ENCODE peak calls at places on chromosomes 5 and 9, in nine cellular contexts. O is Panc1, S is H9, H is IMR-90, I is HCT116, R is sigmoid colon, N is heart left ventricle, D is heart right ventricle, K is left ventricle myocardium inferior. G is an unnamed sample.
A peak's percentile ranks its signal among the peaks of the same experiment; 100 is the strongest.

GRCh38 chr9:91814681-91815212 is 135.3 kb downstream of the ROR2 start:
- DNase-seq in D (no peak), N (no peak), R (peak; percentile 52), O (no peak), I (no peak), K (no peak), H (no peak), S (no peak), G (no peak)

GRCh38 chr5:143543358-143544255 is 140.1 kb upstream of the NR3C1 start:
- DNase-seq in H (peak; percentile 76), O (no peak), K (no peak), D (no peak), N (no peak), R (no peak), I (no peak), S (no peak), G (no peak)

GRCh38 chr5:142874537-142874936 is 104.4 kb downstream of the ARHGAP26 start:
- DNase-seq in K (peak; percentile 74), R (no peak), O (peak; percentile 39), H (no peak), I (no peak), D (peak; percentile 85), N (peak; percentile 84), S (no peak), G (no peak)

GRCh38 chr9:129320575-129321311 is 142.7 kb upstream of the IER5L start:
- DNase-seq in N (no peak), S (peak; percentile 64), R (peak; percentile 80), K (peak; percentile 65), D (peak; percentile 68), H (peak; percentile 82), I (no peak), O (no peak), G (peak; percentile 65)

GRCh38 chr5:139639619-139640431 is 8.3 kb upstream of the CXXC5 start:
- DNase-seq in K (no peak), H (peak; percentile 53), D (peak; percentile 58), S (no peak), I (no peak), R (peak; percentile 76), N (peak; percentile 62), O (no peak), G (no peak)

GRCh38 chr5:148957591-148958202 is 105.2 kb downstream of the SH3TC2 start:
- DNase-seq in K (peak; percentile 33), O (no peak), I (no peak), R (no peak), S (peak; percentile 56), N (peak; percentile 47), H (peak; percentile 43), D (no peak), G (peak; percentile 55)

GRCh38 chr5:72378636-72379289 is 58.6 kb downstream of the PTCD2 start:
- DNase-seq in R (no peak), I (no peak), O (no peak), H (peak; percentile 86), D (no peak), S (no peak), N (no peak), K (no peak), G (no peak)

GRCh38 chr5:142888469-142889085 is 118.4 kb downstream of the ARHGAP26 start:
- DNase-seq in D (no peak), H (peak; percentile 73), O (peak; percentile 27), N (no peak), I (no peak), R (no peak), S (no peak), K (no peak), G (no peak)

GRCh38 chr9:95515272-95516113 is 1.3 kb downstream of the PTCH1 start:
- DNase-seq in S (peak; percentile 60), N (peak; percentile 66), O (no peak), H (no peak), D (no peak), R (no peak), K (no peak), I (no peak), G (peak; percentile 28)

GRCh38 chr5:124238350-124238749 is 508.1 kb downstream of the ZNF608 start:
- DNase-seq in S (no peak), N (no peak), O (no peak), I (no peak), D (no peak), R (no peak), K (no peak), H (no peak), G (no peak)

GRCh38 chr5:73918791-73919221 is 292.8 kb downstream of the ARHGEF28 start:
- DNase-seq in N (no peak), H (no peak), O (no peak), R (no peak), D (no peak), S (no peak), K (no peak), I (no peak), G (no peak)

DNA sequence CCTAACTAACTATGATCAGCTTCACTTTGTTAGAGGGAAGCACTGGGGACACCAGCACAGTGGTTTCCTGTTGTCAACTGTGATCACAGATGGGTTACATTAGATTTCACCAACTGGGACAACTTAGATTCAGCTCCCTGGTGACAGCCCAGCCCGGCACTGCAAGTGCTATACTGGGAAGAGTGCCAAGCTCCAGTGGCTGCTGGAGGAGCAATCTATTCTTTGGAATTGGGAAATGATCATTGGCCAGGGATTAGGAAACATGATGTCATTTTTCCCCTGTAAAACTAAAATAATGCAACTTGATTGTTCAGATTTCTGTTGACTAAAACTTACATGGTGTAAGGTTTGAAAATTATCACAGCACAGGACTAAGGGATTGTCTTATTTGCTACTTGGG is 33.2 kb downstream of the PTGR1 start:
- DNase-seq in K (no peak), N (no peak), S (no peak), O (no peak), R (no peak), I (no peak), D (no peak), H (no peak), G (no peak)
- H3K9me3 ChIP-seq in K (peaks cover 15% of the 10 kb centered on the region), N (peaks cover 5% of the 10 kb centered on the region), S (peaks cover 10% of the 10 kb centered on the region), O (no peaks in the 10 kb centered on the region), R (peaks cover 9% of the 10 kb centered on the region), I (no peaks in the 10 kb centered on the region), D (no peaks in the 10 kb centered on the region), H (peaks cover 29% of the 10 kb centered on the region), G (no peaks in the 10 kb centered on the region)

DNA sequence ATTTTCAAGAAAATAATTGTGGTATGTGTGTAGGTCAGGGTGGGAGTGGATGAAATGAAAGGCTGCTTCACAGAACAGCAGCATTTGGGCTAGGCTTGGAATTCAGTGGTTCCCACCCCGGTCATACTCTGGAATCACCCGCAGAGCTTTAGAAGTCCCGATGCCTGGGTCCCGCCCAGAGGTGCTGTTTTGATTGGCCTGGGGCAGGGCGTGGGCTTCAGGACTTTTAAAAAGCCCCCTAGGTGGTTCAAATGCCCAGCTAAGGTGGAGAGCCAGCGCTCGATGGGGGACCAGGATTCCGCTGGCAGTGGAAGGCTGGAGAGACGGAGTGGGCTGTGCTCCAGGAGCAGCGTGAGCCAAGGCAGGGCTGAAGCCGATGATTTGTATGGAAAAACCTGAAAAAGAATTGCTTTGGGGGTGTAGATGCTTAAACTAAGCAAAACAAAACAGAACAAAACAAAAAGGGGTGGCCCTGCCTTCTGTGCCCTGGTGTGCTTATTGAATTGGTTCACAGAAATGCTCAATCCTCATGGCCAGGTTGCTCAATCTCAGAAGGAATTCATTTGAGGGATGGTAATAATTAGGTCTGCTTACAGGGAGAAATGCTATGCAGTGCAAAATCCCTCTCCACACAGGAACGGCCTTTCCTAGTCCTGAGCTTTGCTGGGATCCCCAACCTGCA is 174.2 kb upstream of the ZNF618 start:
- DNase-seq in N (no peak), O (no peak), S (no peak), K (no peak), I (no peak), R (no peak), H (no peak), D (no peak), G (no peak)
- TF ChIP-seq CTCF in N (no peak), O (no peak), S (no peak), K (no peak), I (no peak), R (no peak), H (no peak), D (no peak), G (no peak)

DNA sequence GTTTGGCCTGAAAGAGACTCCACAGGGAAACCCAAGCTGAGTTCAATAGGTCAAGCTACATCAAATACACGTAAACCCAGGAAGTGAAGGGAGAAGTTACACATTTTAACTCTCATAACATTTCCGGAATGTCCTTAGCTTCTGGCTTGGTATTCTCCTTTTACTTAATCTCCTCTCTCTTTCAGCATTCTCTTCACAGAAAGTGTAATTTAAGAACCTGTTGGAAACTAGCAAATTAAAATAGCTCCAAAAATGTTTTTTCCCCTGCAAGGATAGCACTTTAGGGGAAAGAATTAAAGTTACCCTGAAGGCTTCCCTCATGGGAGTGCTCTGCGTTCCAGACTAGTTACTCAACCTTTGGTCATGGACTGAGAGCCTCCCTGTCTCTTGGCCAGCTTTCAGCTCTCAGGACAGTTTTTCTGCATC is 292.7 kb upstream of the TARS1 start:
- DNase-seq in I (no peak), N (no peak), O (peak; percentile 77), R (peak; percentile 78), H (peak; percentile 90), D (no peak), K (peak; percentile 19), S (no peak), G (no peak)
- H3K9me3 ChIP-seq in I (no peaks in the 10 kb centered on the region), N (no peaks in the 10 kb centered on the region), O (no peaks in the 10 kb centered on the region), R (no peaks in the 10 kb centered on the region), H (no peaks in the 10 kb centered on the region), D (no peaks in the 10 kb centered on the region), K (peaks cover 11% of the 10 kb centered on the region), S (no peaks in the 10 kb centered on the region), G (no peaks in the 10 kb centered on the region)

GRCh38 chr5:15515229-15515628 is 15.2 kb downstream of the FBXL7 start:
- DNase-seq in D (no peak), H (no peak), K (no peak), R (no peak), O (no peak), S (no peak), I (no peak), N (no peak), G (no peak)
- TF ChIP-seq CTCF in D (no peak), H (no peak), K (peak; percentile 26), R (no peak), O (peak; percentile 5), S (no peak), I (no peak), N (peak; percentile 13), G (no peak)

DNA sequence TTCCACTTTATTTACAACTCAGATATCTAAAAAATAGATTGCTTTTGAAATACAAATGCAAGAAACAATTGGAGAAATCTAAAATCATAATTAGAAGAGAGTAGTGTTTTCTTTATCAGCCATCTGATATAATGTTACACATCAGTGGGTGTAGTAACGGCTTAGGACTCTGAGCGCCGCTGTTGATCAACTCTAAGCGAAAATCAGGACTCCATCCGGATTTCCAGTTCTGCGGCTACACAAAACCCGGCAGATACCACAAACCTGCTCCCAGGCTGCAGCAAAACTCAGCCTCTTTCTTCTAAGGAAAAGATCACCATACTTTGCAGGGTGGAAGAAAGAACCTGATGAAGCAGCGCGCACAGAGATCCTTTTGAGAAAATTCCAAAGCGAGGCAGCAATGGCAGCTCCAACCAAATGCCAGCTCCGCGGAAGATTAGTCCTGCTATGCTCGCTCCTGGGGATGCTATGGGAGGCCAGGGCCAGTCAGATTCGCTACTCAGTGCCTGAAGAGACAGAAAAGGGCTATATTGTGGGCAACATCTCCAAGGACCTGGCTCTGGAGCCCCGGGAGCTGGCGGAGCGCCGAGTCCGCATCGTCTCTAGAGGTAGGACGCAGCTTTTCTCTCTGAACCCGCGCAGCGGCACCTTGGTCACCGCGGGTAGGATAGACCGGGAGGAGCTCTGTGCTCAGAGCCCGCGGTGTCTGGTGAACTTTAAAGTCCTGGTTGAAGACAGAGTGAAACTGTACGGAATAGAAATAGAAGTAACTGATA is at the start of gene PCDHGA9:
- DNase-seq in K (no peak), H (peak; percentile 40), I (peak; percentile 7), N (no peak), S (no peak), D (no peak), O (no peak), R (no peak), G (no peak)
- H3K9me3 ChIP-seq in K (peaks cover 96% of the 10 kb centered on the region), H (peaks cover 51% of the 10 kb centered on the region), I (no peaks in the 10 kb centered on the region), N (peaks cover 64% of the 10 kb centered on the region), S (peaks cover 29% of the 10 kb centered on the region), D (peaks cover 26% of the 10 kb centered on the region), O (no peaks in the 10 kb centered on the region), R (peaks cover 36% of the 10 kb centered on the region), G (no peaks in the 10 kb centered on the region)